ENCODE peak calls at places on chromosomes 6 and 20, in ten cellular contexts. U, J, E, O, D, H, T, X, I and C are unnamed samples.

GRCh38 chr6:5173862-5174643 is 86.7 kb downstream of the LYRM4 start:
- DNase-seq in U (no peak), J (peak), E (no peak), O (no peak), D (peak), H (peak), T (peak), X (no peak), I (no peak), C (no peak)

GRCh38 chr6:52984247-52984646 is 10.8 kb downstream of the GSTA4 start:
- DNase-seq in U (no peak), J (no peak), E (no peak), O (no peak), D (peak), H (peak), T (peak), X (no peak), I (no peak), C (no peak)

GRCh38 chr6:131980791-131981623 is 29.8 kb upstream of the CCN2 start:
- DNase-seq in U (no peak), J (no peak), E (no peak), O (no peak), D (no peak), H (no peak), T (no peak), X (peak), I (no peak), C (no peak)

GRCh38 chr20:19968488-19969073 is 48.6 kb upstream of the NAA20 start:
- DNase-seq in U (no peak), J (peak), E (no peak), O (no peak), D (no peak), H (no peak), T (no peak), X (no peak), I (no peak), C (no peak)

GRCh38 chr6:75204222-75204958 is 1.5 kb downstream of the COL12A1 start:
- DNase-seq in U (peak), J (peak), E (peak), O (peak), D (no peak), H (peak), T (peak), X (peak), I (peak), C (peak)

GRCh38 chr6:51514396-51515051 is 572.9 kb downstream of the PKHD1 start:
- DNase-seq in U (no peak), J (no peak), E (no peak), O (no peak), D (no peak), H (peak), T (peak), X (no peak), I (no peak), C (no peak)

GRCh38 chr6:170224694-170225660 is 65.9 kb downstream of the DLL1 start:
- DNase-seq in U (peak), J (peak), E (peak), O (no peak), D (no peak), H (peak), T (peak), X (no peak), I (no peak), C (peak)

GRCh38 chr6:75735491-75736186 is 13.4 kb upstream of the MYO6 start:
- DNase-seq in U (no peak), J (peak), E (no peak), O (no peak), D (no peak), H (peak), T (peak), X (peak), I (no peak), C (no peak)

GRCh38 chr6:135884136-135884535 is 32.6 kb downstream of the PDE7B start:
- DNase-seq in U (no peak), J (no peak), E (no peak), O (no peak), D (no peak), H (no peak), T (no peak), X (no peak), I (no peak), C (no peak)

GRCh38 chr6:135883045-135883444 is 31.5 kb downstream of the PDE7B start:
- DNase-seq in U (no peak), J (peak), E (no peak), O (no peak), D (no peak), H (no peak), T (no peak), X (no peak), I (no peak), C (peak)

GRCh38 chr6:135876048-135876447 is 24.5 kb downstream of the PDE7B start:
- DNase-seq in U (no peak), J (no peak), E (no peak), O (no peak), D (peak), H (no peak), T (no peak), X (no peak), I (no peak), C (no peak)

GRCh38 chr6:135877666-135878065 is 26.2 kb downstream of the PDE7B start:
- DNase-seq in U (no peak), J (no peak), E (no peak), O (no peak), D (no peak), H (no peak), T (no peak), X (no peak), I (no peak), C (no peak)

GRCh38 chr6:135880066-135880972 is 28.8 kb downstream of the PDE7B start:
- DNase-seq in U (no peak), J (peak), E (no peak), O (no peak), D (peak), H (peak), T (peak), X (no peak), I (no peak), C (no peak)
- H3K4me3 ChIP-seq in U (peak), J (peak), E (no peak), O (no peak), D (peak), H (peak), T (peak), X (no peak), I (peak), C (no peak)

GRCh38 chr20:11919571-11919970 is 1.9 kb downstream of the BTBD3 start:
- DNase-seq in U (no peak), J (no peak), E (no peak), O (no peak), D (no peak), H (no peak), T (no peak), X (no peak), I (no peak), C (no peak)

GRCh38 chr20:11920083-11920482 is 2.4 kb downstream of the BTBD3 start:
- DNase-seq in U (no peak), J (no peak), E (no peak), O (no peak), D (no peak), H (no peak), T (no peak), X (no peak), I (no peak), C (no peak)

GRCh38 chr20:11919046-11919445 is 1.4 kb downstream of the BTBD3 start:
- DNase-seq in U (no peak), J (no peak), E (no peak), O (no peak), D (no peak), H (peak), T (peak), X (no peak), I (no peak), C (peak)

GRCh38 chr20:11917663-11918062 is at the start of gene BTBD3:
- DNase-seq in U (no peak), J (no peak), E (no peak), O (peak), D (peak), H (peak), T (peak), X (no peak), I (peak), C (peak)

DNA sequence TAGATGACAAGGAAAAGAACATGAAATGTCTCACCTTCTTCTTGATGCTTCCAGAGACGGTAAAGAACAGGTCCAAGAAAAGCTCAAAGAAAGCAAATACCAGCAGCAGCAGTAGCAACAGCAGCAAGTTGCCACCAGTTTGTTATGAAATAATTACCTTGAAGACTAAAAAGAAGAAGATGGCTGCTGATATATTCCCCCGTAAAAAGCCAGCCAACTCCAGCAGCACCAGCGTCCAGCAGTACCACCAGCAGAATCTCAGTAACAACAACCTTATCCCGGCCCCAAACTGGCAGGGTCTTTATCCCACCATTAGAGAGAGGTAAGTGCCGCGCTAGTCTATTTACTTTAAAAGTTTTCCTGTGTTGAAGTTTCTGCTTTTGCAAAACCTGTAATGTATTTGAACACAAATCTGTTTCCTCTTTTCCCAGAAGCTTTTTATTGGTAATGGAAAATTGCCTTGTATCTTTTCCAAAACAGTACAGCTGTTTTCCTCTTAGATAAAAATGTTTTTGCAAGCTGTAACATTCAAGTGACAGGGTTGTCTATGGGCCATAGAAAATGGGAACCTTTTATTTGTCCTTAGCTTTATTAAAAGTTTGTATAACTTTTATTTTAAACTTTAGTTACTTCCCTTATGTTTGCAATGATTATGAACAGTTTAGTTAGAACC is 723 bp downstream of the BTBD3 start:
- DNase-seq in U (no peak), J (no peak), E (no peak), O (no peak), D (no peak), H (no peak), T (peak), X (no peak), I (no peak), C (no peak)
- H3K4me3 ChIP-seq in U (peak), J (peak), E (peak), O (no peak), D (no peak), H (peak), T (peak), X (no peak), I (peak), C (peak)

DNA sequence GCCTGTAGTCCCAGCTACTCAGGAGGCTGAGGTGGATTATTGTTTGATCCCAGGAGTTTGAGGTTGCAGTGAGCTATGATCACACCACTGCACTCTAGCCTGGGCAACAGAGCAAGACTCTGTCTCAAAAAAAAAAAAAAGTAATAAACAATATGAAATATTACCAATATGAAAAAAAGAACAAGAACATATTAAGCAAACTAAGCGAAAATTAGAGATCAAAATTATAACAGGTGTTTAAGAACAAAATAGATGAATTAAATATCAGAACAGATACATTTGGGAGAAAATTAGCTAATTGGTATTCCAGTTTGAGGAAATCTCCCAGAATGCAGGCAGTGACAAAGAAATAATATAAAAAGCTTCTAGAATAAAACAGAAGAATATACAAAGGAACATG is 23.3 kb downstream of the GLO1 start:
- DNase-seq in U (no peak), J (no peak), E (no peak), O (no peak), D (no peak), H (no peak), T (no peak), X (no peak), I (no peak), C (no peak)
- H3K4me3 ChIP-seq in U (no peak), J (no peak), E (no peak), O (no peak), D (no peak), H (no peak), T (no peak), X (no peak), I (no peak), C (no peak)

GRCh38 chr6:26493258-26493657 is 6.8 kb upstream of the BTN1A1 start:
- DNase-seq in U (no peak), J (peak), E (no peak), O (no peak), D (no peak), H (peak), T (no peak), X (peak), I (no peak), C (no peak)
- H3K4me3 ChIP-seq in U (no peak), J (no peak), E (no peak), O (no peak), D (no peak), H (no peak), T (no peak), X (no peak), I (no peak), C (no peak)

GRCh38 chr6:138402833-138403187 is 1.2 kb upstream of the HEBP2 start:
- DNase-seq in U (no peak), J (no peak), E (no peak), O (no peak), D (no peak), H (no peak), T (no peak), X (no peak), I (no peak), C (no peak)
- H3K4me3 ChIP-seq in U (peak), J (peak), E (no peak), O (no peak), D (peak), H (no peak), T (no peak), X (peak), I (peak), C (peak)

GRCh38 chr20:40986774-40987173 is 41.8 kb upstream of the TOP1 start:
- DNase-seq in U (no peak), J (no peak), E (no peak), O (no peak), D (no peak), H (no peak), T (no peak), X (no peak), I (no peak), C (no peak)
- H3K4me3 ChIP-seq in U (no peak), J (no peak), E (no peak), O (no peak), D (no peak), H (no peak), T (no peak), X (no peak), I (no peak), C (no peak)

GRCh38 chr20:17843246-17844132 is 125.1 kb downstream of the SNX5 start:
- DNase-seq in U (no peak), J (peak), E (peak), O (no peak), D (no peak), H (peak), T (peak), X (no peak), I (no peak), C (no peak)
- H3K4me3 ChIP-seq in U (no peak), J (peak), E (no peak), O (no peak), D (no peak), H (no peak), T (no peak), X (peak), I (no peak), C (no peak)

DNA sequence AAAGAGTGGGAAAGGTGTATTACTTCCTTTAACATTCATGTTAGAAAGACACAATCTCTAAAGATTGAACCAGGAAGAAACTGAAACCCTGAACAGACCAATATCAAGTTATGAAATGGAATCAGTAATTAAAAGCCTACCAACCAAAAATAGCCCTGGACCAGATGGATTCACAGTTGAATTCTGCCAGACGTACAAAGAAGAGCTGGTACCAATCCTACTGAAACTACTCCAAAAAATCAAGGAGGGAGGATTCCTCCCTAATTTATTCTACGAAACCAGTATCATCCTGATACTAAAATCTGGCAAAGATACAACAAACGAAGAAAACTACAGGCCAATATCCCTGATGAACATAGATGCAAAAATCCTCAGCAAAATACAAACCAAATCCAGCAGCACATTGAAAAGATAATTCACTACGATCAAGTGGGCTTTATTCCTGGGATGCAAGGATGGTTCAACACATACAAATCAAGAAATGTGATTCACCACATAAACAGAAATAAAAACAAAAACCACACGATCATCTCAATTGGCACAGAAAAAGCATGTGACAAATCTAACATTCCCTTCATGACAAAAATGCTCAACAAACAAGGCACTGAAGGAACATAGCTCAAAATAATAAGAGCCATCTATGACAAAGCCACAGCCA is 15.0 kb downstream of the CDK19 start:
- DNase-seq in U (no peak), J (no peak), E (no peak), O (no peak), D (no peak), H (no peak), T (no peak), X (no peak), I (no peak), C (no peak)
- H3K4me3 ChIP-seq in U (no peak), J (no peak), E (no peak), O (no peak), D (no peak), H (no peak), T (no peak), X (no peak), I (no peak), C (no peak)

DNA sequence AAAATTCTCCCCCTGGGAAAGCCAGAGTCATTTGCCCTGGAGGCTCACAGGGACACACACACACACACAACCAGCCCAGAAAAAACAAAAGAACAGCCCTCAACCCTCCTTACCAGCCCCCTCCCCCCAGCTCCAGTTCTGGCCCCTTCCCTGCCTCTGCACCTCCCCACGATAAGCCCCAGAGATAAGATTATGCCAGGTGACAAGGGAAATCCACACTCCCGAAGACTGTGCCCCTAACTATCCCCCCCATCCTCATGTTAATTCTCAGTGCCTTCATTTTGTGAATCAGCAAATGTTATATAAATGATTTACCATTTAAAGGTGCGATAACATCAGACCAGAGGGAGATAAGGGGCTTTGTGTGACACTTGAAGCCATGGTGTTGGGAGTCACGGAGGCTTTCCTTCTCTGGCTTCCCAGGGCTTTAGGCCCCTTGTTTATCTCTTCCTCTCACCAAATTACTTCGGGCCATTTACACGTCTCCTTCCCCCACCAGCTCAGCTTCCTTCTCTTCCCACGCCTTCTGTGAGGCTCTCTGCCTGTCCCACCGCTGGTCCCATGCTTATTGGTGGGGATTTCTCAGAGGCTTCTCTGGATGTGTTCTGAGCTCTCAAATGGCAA is 12.5 kb upstream of the FOXC1 start:
- DNase-seq in U (peak), J (no peak), E (no peak), O (no peak), D (no peak), H (no peak), T (no peak), X (no peak), I (no peak), C (peak)
- H3K4me3 ChIP-seq in U (no peak), J (no peak), E (no peak), O (no peak), D (no peak), H (no peak), T (no peak), X (no peak), I (no peak), C (no peak)